ENCODE peak calls at places on chromosomes 7 and 10, in four cellular contexts. N, W, V and F are unnamed samples.

GRCh38 chr10:3067045-3067858 is at the start of gene PFKP:
- DNase-seq in V (no peak), N (peak; percentile 69), W (peak; percentile 48), F (peak; percentile 79)

GRCh38 chr10:75851946-75852345 is 420.5 kb downstream of the LRMDA start:
- DNase-seq in N (no peak), V (no peak), W (peak; percentile 14), F (no peak)

GRCh38 chr10:102673961-102674511 is 29.8 kb downstream of the TRIM8 start:
- DNase-seq in W (peak; percentile 54), N (peak; percentile 72), V (peak; percentile 92), F (peak; percentile 69)

GRCh38 chr10:77029684-77030407 is 607.8 kb downstream of the KCNMA1 start:
- DNase-seq in V (no peak), W (no peak), N (no peak), F (no peak)

GRCh38 chr10:109343293-109343692 is 580.0 kb downstream of the XPNPEP1 start:
- DNase-seq in N (no peak), V (no peak), W (no peak), F (no peak)

GRCh38 chr10:128062331-128062730 is 63.9 kb downstream of the MKI67 start:
- DNase-seq in W (no peak), V (no peak), N (peak; percentile 58), F (no peak)

GRCh38 chr10:102712089-102712488 is 2.1 kb downstream of the ARL3 start:
- DNase-seq in N (no peak), W (no peak), V (no peak), F (no peak)

GRCh38 chr10:13915710-13916109 is 328.9 kb downstream of the PRPF18 start:
- DNase-seq in W (no peak), N (no peak), V (peak; percentile 36), F (no peak)

GRCh38 chr7:35701287-35701686 is 6.4 kb upstream of the HERPUD2 start:
- DNase-seq in N (no peak), V (no peak), W (no peak), F (no peak)

GRCh38 chr10:34254596-34254995 is 560.5 kb downstream of the PARD3 start:
- DNase-seq in W (no peak), V (peak; percentile 64), N (no peak), F (no peak)

GRCh38 chr7:86164827-86165226 is 478.9 kb upstream of the GRM3 start:
- DNase-seq in V (no peak), W (no peak), N (no peak), F (no peak)

GRCh38 chr7:26195867-26196266 is 4.7 kb downstream of the HNRNPA2B1 start:
- DNase-seq in V (no peak), W (no peak), N (no peak), F (no peak)
- H3K4me3 ChIP-seq in V (no peak overlapping the region), W (peak overlapping the region; percentile 90), N (peak overlapping the region; percentile 71), F (no peak overlapping the region)

GRCh38 chr7:116772926-116773749 is 89.2 kb upstream of the CAPZA2 start:
- DNase-seq in V (no peak), W (no peak), N (peak; percentile 38), F (no peak)
- H3K4me1 ChIP-seq in V (peaks cover 6% of the 10 kb centered on the region), W (peaks cover 21% of the 10 kb centered on the region), N (no peaks in the 10 kb centered on the region), F (no peaks in the 10 kb centered on the region)

DNA sequence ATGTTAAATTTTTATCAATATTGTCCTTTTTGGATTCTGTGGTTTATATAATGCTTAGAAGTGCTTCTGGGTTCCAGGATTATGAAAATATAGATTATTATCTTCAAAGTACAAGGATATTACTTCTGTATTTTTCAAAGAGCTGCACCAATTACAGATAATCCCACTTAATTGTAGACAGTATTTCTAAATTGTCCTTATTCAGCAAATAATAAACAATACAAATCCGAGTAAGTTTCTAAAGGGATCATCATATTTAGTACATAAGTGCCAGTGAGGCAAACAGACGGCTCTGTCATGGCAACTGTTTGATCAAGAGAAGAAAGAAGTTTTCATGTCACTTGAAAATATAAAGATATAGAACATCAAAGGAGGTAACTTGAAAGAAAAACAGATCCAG is 19.2 kb downstream of the ANKMY2 start:
- DNase-seq in W (no peak), V (no peak), N (no peak), F (no peak)
- H3K4me3 ChIP-seq in W (no peak overlapping the region), V (no peak overlapping the region), N (no peak overlapping the region), F (no peak overlapping the region)

GRCh38 chr7:77699056-77699455 is 2.8 kb downstream of the RSBN1L start:
- DNase-seq in W (no peak), V (no peak), N (no peak), F (no peak)

GRCh38 chr7:77698042-77698625 is 1.9 kb downstream of the RSBN1L start:
- DNase-seq in W (no peak), V (no peak), N (no peak), F (no peak)

GRCh38 chr7:77697535-77697831 is 1.2 kb downstream of the RSBN1L start:
- DNase-seq in N (no peak), W (peak; percentile 32), V (peak; percentile 56), F (peak; percentile 57)

GRCh38 chr7:77696057-77696642 is at the start of gene RSBN1L:
- DNase-seq in W (peak; percentile 98), V (peak; percentile 98), N (peak; percentile 99), F (peak; percentile 99)

DNA sequence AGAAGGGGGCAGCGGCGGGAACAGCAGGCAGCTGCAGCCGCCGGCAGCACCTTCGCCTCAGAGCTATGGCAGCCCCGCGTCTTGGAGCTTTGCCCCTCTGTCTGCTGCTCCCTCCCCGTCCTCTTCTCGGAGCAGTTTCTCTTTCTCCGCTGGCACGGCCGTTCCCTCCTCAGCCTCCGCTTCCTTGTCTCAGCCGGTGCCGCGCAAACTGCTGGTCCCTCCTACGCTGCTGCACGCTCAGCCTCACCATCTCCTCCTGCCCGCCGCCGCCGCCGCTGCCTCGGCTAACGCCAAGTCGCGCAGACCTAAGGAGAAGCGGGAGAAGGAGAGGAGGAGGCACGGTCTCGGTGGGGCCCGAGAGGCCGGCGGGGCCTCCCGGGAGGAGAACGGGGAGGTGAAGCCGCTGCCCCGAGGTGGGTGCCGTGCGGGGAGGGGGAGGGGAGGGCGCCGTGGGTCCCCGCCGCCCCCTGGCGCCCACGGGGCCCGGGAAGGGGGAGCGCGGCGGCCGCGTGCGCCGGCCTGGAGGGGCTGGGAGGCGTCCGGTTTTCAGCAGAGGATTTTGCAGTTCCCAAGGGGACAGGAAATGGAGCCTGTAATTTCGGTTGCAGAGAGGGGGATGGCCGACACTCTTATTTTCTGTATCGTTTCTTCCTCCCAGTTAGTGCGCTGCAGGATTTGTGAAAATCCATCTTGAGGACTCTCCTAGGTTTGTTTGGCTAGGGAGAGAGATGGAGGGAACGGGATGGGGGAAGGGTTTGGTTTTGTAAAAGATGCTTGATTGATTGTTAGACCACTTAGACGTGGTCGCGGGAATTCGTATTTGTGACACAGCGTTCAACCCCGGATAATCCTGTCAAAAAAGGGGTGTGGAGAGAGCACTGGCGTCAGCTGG is 630 bp downstream of the RSBN1L start:
- DNase-seq in V (peak; percentile 60), W (peak; percentile 58), N (peak; percentile 74), F (peak; percentile 65)
- H3K4me1 ChIP-seq in V (peaks cover 13% of the 10 kb centered on the region), W (peaks cover 37% of the 10 kb centered on the region), N (peaks cover 29% of the 10 kb centered on the region), F (peaks cover 56% of the 10 kb centered on the region)

DNA sequence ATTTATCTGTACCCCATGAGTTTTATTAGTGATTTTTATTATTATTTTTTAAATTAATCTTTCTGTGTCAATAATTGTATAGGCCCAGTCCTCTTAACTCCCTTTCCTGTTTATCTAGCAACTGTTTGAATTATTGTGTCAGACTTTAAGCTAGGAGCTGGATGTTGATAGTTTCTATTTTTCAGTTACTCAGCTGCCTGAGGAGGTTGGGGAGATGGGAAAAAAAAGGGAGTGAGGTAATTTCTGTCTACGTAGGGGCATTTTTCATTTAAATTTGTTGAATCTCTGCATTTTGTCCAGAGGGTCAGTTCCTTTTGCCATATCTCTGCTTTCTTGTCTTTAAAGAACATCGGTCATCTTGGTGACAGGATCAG is 5.0 kb upstream of the ZNF518A start:
- DNase-seq in N (no peak), V (peak; percentile 33), W (no peak), F (no peak)
- H3K4me3 ChIP-seq in N (peak overlapping the region; percentile 51), V (peak overlapping the region; percentile 29), W (no peak overlapping the region), F (no peak overlapping the region)

DNA sequence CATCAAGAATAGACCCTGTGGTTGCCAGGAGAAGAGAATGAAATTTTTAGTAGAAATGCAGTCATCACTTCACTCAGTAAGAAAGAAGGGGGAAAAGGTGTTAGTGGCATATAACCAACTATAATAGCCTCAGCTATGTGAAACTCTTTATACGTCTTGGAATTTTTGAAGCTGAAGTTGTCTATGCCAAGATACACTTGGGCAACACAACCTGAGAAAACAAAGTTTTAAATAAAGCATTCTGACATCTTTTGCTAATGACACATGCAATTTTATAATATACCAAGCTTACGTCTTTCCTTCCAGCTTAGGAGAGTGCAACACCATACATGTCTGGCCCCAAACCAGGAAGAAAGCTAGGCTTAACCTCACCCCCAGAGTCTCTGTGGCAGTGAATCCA is 40.8 kb upstream of the ZNF438 start:
- DNase-seq in N (no peak), V (no peak), W (no peak), F (no peak)
- H3K4me1 ChIP-seq in N (peaks cover 27% of the 10 kb centered on the region), V (no peaks in the 10 kb centered on the region), W (no peaks in the 10 kb centered on the region), F (peaks cover 2% of the 10 kb centered on the region)

GRCh38 chr7:30162133-30162532 is 27.3 kb downstream of the MTURN start:
- DNase-seq in W (no peak), V (no peak), N (no peak), F (no peak)

GRCh38 chr7:30164567-30164966 is 29.8 kb downstream of the MTURN start:
- DNase-seq in N (peak; percentile 87), V (peak; percentile 79), W (no peak), F (no peak)

GRCh38 chr7:30165590-30165989 is 30.8 kb downstream of the MTURN start:
- DNase-seq in N (no peak), V (no peak), W (no peak), F (no peak)

GRCh38 chr7:30162622-30163124 is 27.9 kb downstream of the MTURN start:
- DNase-seq in W (no peak), V (peak; percentile 61), N (no peak), F (no peak)

DNA sequence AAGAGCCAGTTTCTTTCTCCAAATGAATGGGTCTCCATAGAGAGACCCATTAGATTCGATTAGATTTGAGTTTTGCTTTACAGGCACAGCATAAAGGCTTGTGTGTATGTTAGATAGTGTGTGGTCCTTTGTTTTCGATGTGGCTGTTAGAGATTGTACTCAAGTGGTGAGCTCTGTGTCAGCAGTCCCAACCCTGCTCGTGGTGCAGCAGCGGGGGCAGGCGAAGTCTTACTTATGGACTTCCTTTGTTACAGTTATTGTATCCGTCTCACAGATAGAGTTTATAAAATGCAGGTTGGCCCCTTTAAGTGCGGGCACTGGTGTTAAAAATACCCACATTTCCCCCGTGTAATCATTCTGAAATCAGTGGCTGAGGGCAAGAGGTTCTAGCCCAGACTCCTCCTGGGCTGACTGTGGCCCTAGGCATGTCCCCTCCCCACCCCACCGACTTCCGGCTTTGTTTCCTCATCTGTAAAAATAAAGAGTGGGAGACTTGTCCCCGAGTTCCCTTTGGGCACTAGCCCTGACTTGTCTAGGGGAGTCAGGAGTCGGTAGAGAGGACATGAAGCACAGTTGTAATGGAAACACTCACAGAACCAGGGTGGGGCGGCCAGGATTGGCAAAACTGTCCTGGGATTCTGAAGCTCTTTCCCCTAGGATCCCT is 28.6 kb downstream of the MTURN start:
- DNase-seq in V (no peak), W (no peak), N (no peak), F (no peak)
- H3K4me3 ChIP-seq in V (no peak overlapping the region), W (no peak overlapping the region), N (no peak overlapping the region), F (peak overlapping the region; percentile 18)